ENCODE peak calls at places on chromosomes 5 and 9, in seven cellular contexts. B is left lung; Q is NCI-H774; X is amygdala; A is effector memory CD8-positive, alpha-beta T cell; S is fibroblast of gingiva; N is ELR. U is an unnamed sample.

GRCh38 chr5:135697251-135697958 is 118.6 kb upstream of the CXCL14 start:
- DNase-seq in B (no peak), N (no peak), A (no peak), S (no peak), X (no peak), Q (no peak), U (no peak)

GRCh38 chr5:109455598-109456096 is 45.9 kb upstream of the PJA2 start:
- DNase-seq in A (no peak), X (no peak), B (no peak), Q (peak), N (peak), S (peak), U (peak)

GRCh38 chr9:90861380-90861779 is 59.8 kb downstream of the SYK start:
- DNase-seq in Q (no peak), A (no peak), X (no peak), S (no peak), N (no peak), B (no peak), U (no peak)

GRCh38 chr9:8825600-8826147 is 1026.1 kb upstream of the DMAC1 start:
- DNase-seq in Q (no peak), A (no peak), X (no peak), N (no peak), B (no peak), S (no peak), U (no peak)

GRCh38 chr5:149489605-149490037 is 61.6 kb downstream of the CSNK1A1 start:
- DNase-seq in Q (no peak), A (no peak), S (peak), B (no peak), X (no peak), N (no peak), U (no peak)

GRCh38 chr9:27528886-27529315 is 713 bp downstream of the MOB3B start:
- DNase-seq in A (peak), N (peak), B (peak), X (peak), Q (no peak), S (no peak), U (no peak)

GRCh38 chr5:157994906-157995519 is 136.1 kb upstream of the CLINT1 start:
- DNase-seq in A (peak), N (peak), B (peak), S (peak), X (peak), Q (peak), U (peak)

GRCh38 chr9:135215571-135216161 is 128.2 kb downstream of the OLFM1 start:
- DNase-seq in Q (no peak), B (no peak), N (no peak), X (no peak), S (no peak), A (no peak), U (no peak)

GRCh38 chr5:127358274-127358673 is 67.7 kb downstream of the MEGF10 start:
- DNase-seq in B (no peak), N (peak), Q (no peak), S (peak), A (no peak), X (no peak), U (peak)

GRCh38 chr5:92944903-92945629 is 636.0 kb downstream of the NR2F1-AS1 start:
- DNase-seq in X (no peak), A (no peak), Q (no peak), N (no peak), S (peak), B (no peak), U (peak)

GRCh38 chr9:130117816-130118632 is 54.2 kb upstream of the NCS1 start:
- DNase-seq in B (no peak), A (no peak), Q (no peak), S (peak), N (peak), X (no peak), U (peak)

GRCh38 chr5:172455511-172456061 is 1.3 kb upstream of the SH3PXD2B start:
- DNase-seq in X (no peak), B (no peak), A (no peak), S (peak), N (peak), Q (no peak), U (peak)

GRCh38 chr9:114316605-114317230 is 6.2 kb upstream of the ORM1 start:
- DNase-seq in A (no peak), N (no peak), B (no peak), X (no peak), S (no peak), Q (no peak), U (no peak)

GRCh38 chr9:130129425-130130061 is 42.7 kb upstream of the NCS1 start:
- DNase-seq in A (peak), Q (no peak), X (no peak), B (no peak), S (no peak), N (no peak), U (no peak)

GRCh38 chr9:99019523-99020331 is 76.0 kb downstream of the COL15A1 start:
- DNase-seq in X (no peak), B (no peak), A (no peak), Q (no peak), S (peak), N (peak), U (peak)

GRCh38 chr5:150317048-150318003 is 14.6 kb upstream of the ARSI start:
- DNase-seq in Q (no peak), S (peak), N (peak), B (no peak), X (no peak), A (no peak), U (peak)

GRCh38 chr9:38160613-38161215 is 91.7 kb upstream of the SHB start:
- DNase-seq in B (no peak), X (peak), N (peak), A (peak), S (peak), Q (peak), U (no peak)

GRCh38 chr5:138784590-138784989 is 31.4 kb downstream of the CTNNA1 start:
- DNase-seq in Q (no peak), A (no peak), X (no peak), N (no peak), B (no peak), S (peak), U (no peak)

GRCh38 chr5:180787025-180787424 is 15.6 kb downstream of the MGAT1 start:
- DNase-seq in Q (no peak), B (no peak), N (peak), A (no peak), S (no peak), X (no peak), U (no peak)

GRCh38 chr5:127723571-127723970 is 20.4 kb downstream of the CCDC192 start:
- DNase-seq in S (peak), X (no peak), A (no peak), Q (no peak), B (no peak), N (peak), U (peak)

GRCh38 chr5:96113170-96113939 is 151.7 kb upstream of the ELL2 start:
- DNase-seq in B (no peak), S (no peak), X (no peak), A (no peak), N (peak), Q (no peak), U (no peak)

GRCh38 chr5:5141625-5142527 is 1.7 kb downstream of the ADAMTS16 start:
- DNase-seq in A (peak), S (peak), Q (peak), X (peak), N (peak), B (no peak), U (peak)

GRCh38 chr5:142994242-142994641 is 224.1 kb downstream of the ARHGAP26 start:
- DNase-seq in S (no peak), Q (no peak), A (no peak), X (no peak), B (no peak), N (no peak), U (no peak)

GRCh38 chr5:92835712-92836111 is 745.3 kb downstream of the NR2F1-AS1 start:
- DNase-seq in S (peak), N (no peak), X (no peak), B (no peak), A (no peak), Q (no peak), U (no peak)

GRCh38 chr9:107989099-107989498 is 499.5 kb upstream of the KLF4 start:
- DNase-seq in S (peak), B (no peak), A (no peak), N (no peak), X (no peak), Q (no peak), U (no peak)

GRCh38 chr9:112719292-112719691 is 1.4 kb upstream of the INIP start:
- DNase-seq in S (peak), X (no peak), A (no peak), B (no peak), N (peak), Q (no peak), U (peak)

GRCh38 chr9:86968258-86968920 is 21.1 kb upstream of the GAS1 start:
- DNase-seq in N (no peak), X (no peak), S (peak), B (no peak), A (no peak), Q (no peak), U (peak)

GRCh38 chr5:37847978-37848425 is 8.2 kb upstream of the GDNF start:
- DNase-seq in B (no peak), N (no peak), S (peak), X (no peak), Q (peak), A (no peak), U (no peak)

U was measured in stromal cell of bone marrow.